ENCODE peak calls at places on chromosomes 3 and 15, in five cellular contexts. L, Y, H, O and M are unnamed samples.

GRCh38 chr3:46668591-46668990 is 24.9 kb downstream of the ALS2CL start:
- DNase-seq in L (no peak), O (no peak), Y (peak), H (no peak), M (no peak)

GRCh38 chr3:112672716-112673506 is 32.0 kb upstream of the CCDC80 start:
- DNase-seq in O (no peak), L (no peak), H (no peak), Y (peak), M (no peak)

GRCh38 chr3:186670148-186670547 is 4.3 kb downstream of the HRG start:
- DNase-seq in H (no peak), O (no peak), L (no peak), Y (no peak), M (no peak)

GRCh38 chr3:149315694-149316093 is 17.7 kb downstream of the TM4SF18 start:
- DNase-seq in H (no peak), Y (no peak), L (no peak), O (no peak), M (no peak)

GRCh38 chr3:198107840-198108734 is 148.1 kb downstream of the LMLN start:
- DNase-seq in H (no peak), L (no peak), O (no peak), Y (no peak), M (no peak)

GRCh38 chr3:117238805-117239204 is 529.2 kb downstream of the TUSC7 start:
- DNase-seq in Y (no peak), L (no peak), H (no peak), O (no peak), M (no peak)

GRCh38 chr3:13500133-13500885 is 20.2 kb downstream of the HDAC11 start:
- DNase-seq in H (no peak), Y (peak), L (no peak), O (no peak), M (no peak)

GRCh38 chr15:29429584-29429983 is 160.0 kb upstream of the NSMCE3 start:
- DNase-seq in Y (no peak), L (no peak), O (no peak), H (no peak), M (no peak)

GRCh38 chr3:8625991-8626390 is 18.6 kb downstream of the SSUH2 start:
- DNase-seq in H (no peak), O (no peak), Y (no peak), L (no peak), M (no peak)

GRCh38 chr15:49645937-49646336 is 25.1 kb downstream of the DTWD1 start:
- DNase-seq in H (no peak), O (no peak), Y (no peak), L (no peak), M (peak)

GRCh38 chr15:86481720-86482119 is 402.0 kb downstream of the AGBL1 start:
- DNase-seq in O (no peak), Y (no peak), L (no peak), H (no peak), M (no peak)

GRCh38 chr3:197683191-197683590 is 53.5 kb downstream of the RUBCN start:
- DNase-seq in Y (no peak), H (no peak), L (no peak), O (no peak), M (no peak)

GRCh38 chr3:125192190-125193035 is 20.1 kb downstream of the SLC12A8 start:
- DNase-seq in O (no peak), H (no peak), Y (no peak), L (no peak), M (no peak)

GRCh38 chr3:9715764-9716437 is 12.3 kb downstream of the CPNE9 start:
- DNase-seq in H (peak), Y (peak), L (no peak), O (peak), M (peak)

GRCh38 chr3:138921316-138922292 is 25.3 kb downstream of the FOXL2 start:
- DNase-seq in H (no peak), O (no peak), L (no peak), Y (no peak), M (peak)

GRCh38 chr3:50267280-50267913 is 1.6 kb upstream of the SEMA3B start:
- DNase-seq in L (no peak), Y (no peak), H (no peak), O (peak), M (no peak)

GRCh38 chr3:89586676-89587075 is 479.3 kb downstream of the EPHA3 start:
- DNase-seq in Y (no peak), O (no peak), L (no peak), H (no peak), M (no peak)

GRCh38 chr3:126026277-126026751 is 57.3 kb downstream of the ROPN1B start:
- DNase-seq in O (no peak), Y (no peak), L (no peak), H (no peak), M (no peak)

GRCh38 chr3:20173844-20174410 is 12.1 kb downstream of the SGO1 start:
- DNase-seq in O (no peak), H (no peak), Y (no peak), L (no peak), M (no peak)

GRCh38 chr15:81038975-81039607 is 38.4 kb downstream of the TLNRD1 start:
- DNase-seq in Y (no peak), H (no peak), L (no peak), O (no peak), M (peak)

GRCh38 chr3:62679988-62680387 is 195.2 kb downstream of the CADPS start:
- DNase-seq in L (no peak), Y (no peak), O (no peak), H (no peak), M (no peak)

GRCh38 chr3:142319094-142319493 is 93.7 kb upstream of the GK5 start:
- DNase-seq in Y (no peak), O (no peak), H (no peak), L (no peak), M (peak)

GRCh38 chr3:100482181-100482580 is 10.2 kb upstream of the TMEM45A start:
- DNase-seq in L (no peak), H (no peak), O (no peak), Y (no peak), M (no peak)

GRCh38 chr3:46422617-46423016 is 15.6 kb downstream of the CCRL2 start:
- DNase-seq in O (no peak), H (no peak), L (no peak), Y (no peak), M (no peak)

GRCh38 chr15:85925649-85926237 is 131.0 kb upstream of the KLHL25 start:
- DNase-seq in O (no peak), L (no peak), Y (no peak), H (no peak), M (no peak)

GRCh38 chr15:71496336-71496955 is 313.9 kb upstream of the NR2E3 start:
- DNase-seq in O (no peak), Y (no peak), L (no peak), H (no peak), M (no peak)

GRCh38 chr3:13288732-13289718 is 131.1 kb downstream of the NUP210 start:
- DNase-seq in O (no peak), Y (no peak), L (no peak), H (no peak), M (no peak)